ENCODE peak calls at places on chromosomes 6 and 20, in seven cellular contexts. One of them, this sample, is unnamed.

GRCh38 chr6:108835218-108835850 is 12.9 kb upstream of the ARMC2 start:
- DNase-seq in HL-60: peak; percentile 75
- DNase-seq in sigmoid colon: peak; percentile 94
- DNase-seq in kidney: peak; percentile 92
- DNase-seq in ovary: peak; percentile 89
- DNase-seq in endothelial cell of umbilical vein: peak; percentile 82
- DNase-seq in ascending aorta: peak; percentile 58
- DNase-seq in this sample: peak; percentile 91

GRCh38 chr6:31837612-31838553 is 10.3 kb downstream of the HSPA1B start:
- DNase-seq in HL-60: peak; percentile 61
- DNase-seq in sigmoid colon: no peak
- DNase-seq in kidney: peak; percentile 22
- DNase-seq in ovary: no peak
- DNase-seq in endothelial cell of umbilical vein: no peak
- DNase-seq in ascending aorta: no peak
- DNase-seq in this sample: no peak

GRCh38 chr6:144217797-144218196 is 67.3 kb upstream of the UTRN start:
- DNase-seq in HL-60: no peak
- DNase-seq in sigmoid colon: no peak
- DNase-seq in kidney: no peak
- DNase-seq in ovary: no peak
- DNase-seq in endothelial cell of umbilical vein: no peak
- DNase-seq in ascending aorta: no peak
- DNase-seq in this sample: no peak

GRCh38 chr20:2042400-2042799 is 48.5 kb upstream of the PDYN start:
- DNase-seq in HL-60: no peak
- DNase-seq in sigmoid colon: no peak
- DNase-seq in kidney: no peak
- DNase-seq in ovary: no peak
- DNase-seq in endothelial cell of umbilical vein: no peak
- DNase-seq in ascending aorta: no peak
- DNase-seq in this sample: no peak

GRCh38 chr6:3239110-3239830 is 11.8 kb upstream of the TUBB2B start:
- DNase-seq in HL-60: no peak
- DNase-seq in sigmoid colon: no peak
- DNase-seq in kidney: no peak
- DNase-seq in ovary: no peak
- DNase-seq in endothelial cell of umbilical vein: no peak
- DNase-seq in ascending aorta: no peak
- DNase-seq in this sample: no peak

GRCh38 chr20:57079016-57080005 is 187.1 kb downstream of the BMP7 start:
- DNase-seq in HL-60: no peak
- DNase-seq in sigmoid colon: no peak
- DNase-seq in kidney: no peak
- DNase-seq in ovary: no peak
- DNase-seq in endothelial cell of umbilical vein: no peak
- DNase-seq in ascending aorta: no peak
- DNase-seq in this sample: no peak

GRCh38 chr20:3172933-3173581 is at the start of gene LZTS3:
- DNase-seq in HL-60: no peak
- DNase-seq in sigmoid colon: peak; percentile 92
- DNase-seq in kidney: peak; percentile 91
- DNase-seq in ovary: peak; percentile 88
- DNase-seq in endothelial cell of umbilical vein: peak; percentile 60
- DNase-seq in ascending aorta: no peak
- DNase-seq in this sample: peak; percentile 80

GRCh38 chr20:47187450-47188195 is 168.9 kb downstream of the ZMYND8 start:
- DNase-seq in HL-60: no peak
- DNase-seq in sigmoid colon: no peak
- DNase-seq in kidney: no peak
- DNase-seq in ovary: no peak
- DNase-seq in endothelial cell of umbilical vein: no peak
- DNase-seq in ascending aorta: no peak
- DNase-seq in this sample: no peak

GRCh38 chr20:9945406-9945805 is 89.4 kb upstream of the ANKEF1 start:
- DNase-seq in HL-60: no peak
- DNase-seq in sigmoid colon: no peak
- DNase-seq in kidney: no peak
- DNase-seq in ovary: no peak
- DNase-seq in endothelial cell of umbilical vein: no peak
- DNase-seq in ascending aorta: no peak
- DNase-seq in this sample: no peak

GRCh38 chr6:90274481-90275030 is 22.1 kb downstream of the BACH2 start:
- DNase-seq in HL-60: no peak
- DNase-seq in sigmoid colon: no peak
- DNase-seq in kidney: peak; percentile 73
- DNase-seq in ovary: no peak
- DNase-seq in endothelial cell of umbilical vein: no peak
- DNase-seq in ascending aorta: no peak
- DNase-seq in this sample: peak; percentile 43

GRCh38 chr6:111997863-111998191 is 56.1 kb upstream of the CCN6 start:
- DNase-seq in HL-60: no peak
- DNase-seq in sigmoid colon: peak; percentile 81
- DNase-seq in kidney: no peak
- DNase-seq in ovary: peak; percentile 37
- DNase-seq in endothelial cell of umbilical vein: no peak
- DNase-seq in ascending aorta: no peak
- DNase-seq in this sample: no peak

GRCh38 chr20:45377191-45377775 is 842 bp downstream of the TP53TG5 start:
- DNase-seq in HL-60: no peak
- DNase-seq in sigmoid colon: no peak
- DNase-seq in kidney: no peak
- DNase-seq in ovary: no peak
- DNase-seq in endothelial cell of umbilical vein: no peak
- DNase-seq in ascending aorta: no peak
- DNase-seq in this sample: peak; percentile 66

GRCh38 chr6:124446966-124447365 is 515.3 kb upstream of the RNF217 start:
- DNase-seq in HL-60: no peak
- DNase-seq in sigmoid colon: no peak
- DNase-seq in kidney: no peak
- DNase-seq in ovary: no peak
- DNase-seq in endothelial cell of umbilical vein: no peak
- DNase-seq in ascending aorta: no peak
- DNase-seq in this sample: no peak

GRCh38 chr6:5004373-5005037 is 668 bp upstream of the RPP40 start:
- DNase-seq in HL-60: peak; percentile 36
- DNase-seq in sigmoid colon: no peak
- DNase-seq in kidney: no peak
- DNase-seq in ovary: no peak
- DNase-seq in endothelial cell of umbilical vein: no peak
- DNase-seq in ascending aorta: no peak
- DNase-seq in this sample: no peak

GRCh38 chr6:16523550-16524379 is 237.5 kb downstream of the ATXN1 start:
- DNase-seq in HL-60: no peak
- DNase-seq in sigmoid colon: no peak
- DNase-seq in kidney: no peak
- DNase-seq in ovary: no peak
- DNase-seq in endothelial cell of umbilical vein: peak; percentile 95
- DNase-seq in ascending aorta: no peak
- DNase-seq in this sample: no peak

GRCh38 chr6:26224940-26225847 is 138.0 kb downstream of the HFE start:
- DNase-seq in HL-60: no peak
- DNase-seq in sigmoid colon: no peak
- DNase-seq in kidney: no peak
- DNase-seq in ovary: no peak
- DNase-seq in endothelial cell of umbilical vein: peak; percentile 89
- DNase-seq in ascending aorta: no peak
- DNase-seq in this sample: no peak

GRCh38 chr6:141077355-141078333 is 1055.1 kb upstream of the GJE1 start:
- DNase-seq in HL-60: no peak
- DNase-seq in sigmoid colon: no peak
- DNase-seq in kidney: no peak
- DNase-seq in ovary: peak; percentile 16
- DNase-seq in endothelial cell of umbilical vein: no peak
- DNase-seq in ascending aorta: no peak
- DNase-seq in this sample: no peak

GRCh38 chr6:140059947-140060346 is 685.5 kb upstream of the CITED2 start:
- DNase-seq in HL-60: no peak
- DNase-seq in sigmoid colon: no peak
- DNase-seq in kidney: no peak
- DNase-seq in ovary: no peak
- DNase-seq in endothelial cell of umbilical vein: no peak
- DNase-seq in ascending aorta: no peak
- DNase-seq in this sample: no peak

GRCh38 chr6:156840136-156840535 is 63.0 kb downstream of the ARID1B start:
- DNase-seq in HL-60: no peak
- DNase-seq in sigmoid colon: no peak
- DNase-seq in kidney: no peak
- DNase-seq in ovary: no peak
- DNase-seq in endothelial cell of umbilical vein: peak; percentile 38
- DNase-seq in ascending aorta: no peak
- DNase-seq in this sample: no peak

GRCh38 chr20:63635431-63636141 is 8.7 kb upstream of the GMEB2 start:
- DNase-seq in HL-60: no peak
- DNase-seq in sigmoid colon: no peak
- DNase-seq in kidney: peak; percentile 79
- DNase-seq in ovary: no peak
- DNase-seq in endothelial cell of umbilical vein: no peak
- DNase-seq in ascending aorta: no peak
- DNase-seq in this sample: peak; percentile 69
- H3K27ac ChIP-seq in HL-60: peak overlapping the region; percentile 97
- H3K27ac ChIP-seq in sigmoid colon: no peak overlapping the region
- H3K27ac ChIP-seq in kidney: no peak overlapping the region
- H3K27ac ChIP-seq in ovary: no peak overlapping the region
- H3K27ac ChIP-seq in endothelial cell of umbilical vein: no peak overlapping the region
- H3K27ac ChIP-seq in ascending aorta: no peak overlapping the region
- H3K27ac ChIP-seq in this sample: peak overlapping the region; percentile 72

GRCh38 chr6:137475103-137475502 is 19.1 kb downstream of the OLIG3 start:
- DNase-seq in HL-60: no peak
- DNase-seq in sigmoid colon: no peak
- DNase-seq in kidney: no peak
- DNase-seq in ovary: no peak
- DNase-seq in endothelial cell of umbilical vein: no peak
- DNase-seq in ascending aorta: no peak
- DNase-seq in this sample: no peak
- TF ChIP-seq CTCF in HL-60: no peak
- TF ChIP-seq CTCF in sigmoid colon: no peak
- TF ChIP-seq CTCF in kidney: no peak
- TF ChIP-seq CTCF in ovary: no peak
- TF ChIP-seq CTCF in endothelial cell of umbilical vein: no peak
- TF ChIP-seq CTCF in ascending aorta: no peak
- TF ChIP-seq CTCF in this sample: no peak

GRCh38 chr6:151242420-151242841 is 2.7 kb downstream of the AKAP12 start:
- DNase-seq in HL-60: no peak
- DNase-seq in sigmoid colon: peak; percentile 75
- DNase-seq in kidney: no peak
- DNase-seq in ovary: peak; percentile 42
- DNase-seq in endothelial cell of umbilical vein: no peak
- DNase-seq in ascending aorta: no peak
- DNase-seq in this sample: no peak
- H3K4me3 ChIP-seq in HL-60: no peak overlapping the region
- H3K4me3 ChIP-seq in sigmoid colon: peak overlapping the region; percentile 98
- H3K4me3 ChIP-seq in kidney: peak overlapping the region; percentile 64
- H3K4me3 ChIP-seq in ovary: peak overlapping the region; percentile 66
- H3K4me3 ChIP-seq in endothelial cell of umbilical vein: no peak overlapping the region
- H3K4me3 ChIP-seq in ascending aorta: peak overlapping the region; percentile 64
- H3K4me3 ChIP-seq in this sample: peak overlapping the region; percentile 75

GRCh38 chr20:50410343-50410742 is 99.8 kb upstream of the PTPN1 start:
- DNase-seq in HL-60: no peak
- DNase-seq in sigmoid colon: no peak
- DNase-seq in kidney: peak; percentile 32
- DNase-seq in ovary: no peak
- DNase-seq in endothelial cell of umbilical vein: no peak
- DNase-seq in ascending aorta: no peak
- DNase-seq in this sample: no peak
- H3K27ac ChIP-seq in HL-60: no peak overlapping the region
- H3K27ac ChIP-seq in sigmoid colon: peak overlapping the region; percentile 67
- H3K27ac ChIP-seq in kidney: no peak overlapping the region
- H3K27ac ChIP-seq in ovary: no peak overlapping the region
- H3K27ac ChIP-seq in endothelial cell of umbilical vein: no peak overlapping the region
- H3K27ac ChIP-seq in ascending aorta: no peak overlapping the region
- H3K27ac ChIP-seq in this sample: peak overlapping the region; percentile 15

DNA sequence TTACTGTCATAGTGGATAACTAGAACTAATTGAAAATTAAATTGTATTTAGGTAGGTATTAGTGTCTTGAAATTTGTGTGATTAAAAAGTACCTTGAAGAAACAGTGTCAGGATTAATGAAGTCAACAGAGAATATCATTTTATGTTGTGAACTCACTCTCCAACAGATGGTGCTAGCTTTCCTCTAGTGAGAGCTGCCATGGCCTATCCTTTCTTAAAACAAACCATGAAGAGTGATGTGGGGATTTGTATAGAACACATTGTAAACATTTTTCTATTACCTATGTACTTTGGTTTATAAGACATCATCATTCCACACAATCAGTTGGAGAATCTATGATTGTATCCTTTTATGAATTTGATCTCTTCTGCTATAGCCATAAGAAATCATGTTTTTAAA is 4.8 kb upstream of the SRSF12 start:
- DNase-seq in HL-60: no peak
- DNase-seq in sigmoid colon: no peak
- DNase-seq in kidney: no peak
- DNase-seq in ovary: no peak
- DNase-seq in endothelial cell of umbilical vein: peak; percentile 52
- DNase-seq in ascending aorta: no peak
- DNase-seq in this sample: no peak
- TF ChIP-seq CTCF in HL-60: peak; percentile 31
- TF ChIP-seq CTCF in sigmoid colon: peak; percentile 20
- TF ChIP-seq CTCF in kidney: peak; percentile 50
- TF ChIP-seq CTCF in ovary: no peak
- TF ChIP-seq CTCF in endothelial cell of umbilical vein: peak; percentile 31
- TF ChIP-seq CTCF in ascending aorta: no peak
- TF ChIP-seq CTCF in this sample: peak; percentile 15

GRCh38 chr6:33321227-33321626 is 3.7 kb upstream of the ZBTB22 start:
- DNase-seq in HL-60: no peak
- DNase-seq in sigmoid colon: no peak
- DNase-seq in kidney: no peak
- DNase-seq in ovary: no peak
- DNase-seq in endothelial cell of umbilical vein: no peak
- DNase-seq in ascending aorta: no peak
- DNase-seq in this sample: no peak
- H3K4me3 ChIP-seq in HL-60: no peak overlapping the region
- H3K4me3 ChIP-seq in sigmoid colon: no peak overlapping the region
- H3K4me3 ChIP-seq in kidney: no peak overlapping the region
- H3K4me3 ChIP-seq in ovary: no peak overlapping the region
- H3K4me3 ChIP-seq in endothelial cell of umbilical vein: no peak overlapping the region
- H3K4me3 ChIP-seq in ascending aorta: peak overlapping the region; percentile 85
- H3K4me3 ChIP-seq in this sample: peak overlapping the region; percentile 71

DNA sequence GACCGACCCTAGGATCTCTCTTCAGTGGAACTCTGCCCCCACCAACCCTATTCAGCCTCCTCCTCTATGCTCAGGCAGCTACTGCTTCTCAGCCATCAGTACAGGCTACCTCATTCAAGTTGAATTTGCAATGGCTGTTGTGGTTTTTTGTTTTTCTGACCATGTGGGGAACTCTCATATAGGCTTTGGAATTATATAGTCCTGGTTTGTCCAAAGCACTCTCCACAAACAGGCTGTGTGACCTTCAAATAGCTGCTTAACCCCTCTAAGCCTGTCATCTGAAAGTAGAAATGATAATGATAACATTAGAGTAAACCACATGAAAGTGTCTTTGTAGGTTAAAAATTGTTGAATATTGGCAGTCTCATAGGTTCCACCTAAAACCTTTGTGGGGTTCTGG is 80.3 kb downstream of the UNC5CL start:
- DNase-seq in HL-60: no peak
- DNase-seq in sigmoid colon: no peak
- DNase-seq in kidney: no peak
- DNase-seq in ovary: no peak
- DNase-seq in endothelial cell of umbilical vein: no peak
- DNase-seq in ascending aorta: no peak
- DNase-seq in this sample: no peak
- H3K27ac ChIP-seq in HL-60: no peak overlapping the region
- H3K27ac ChIP-seq in sigmoid colon: no peak overlapping the region
- H3K27ac ChIP-seq in kidney: no peak overlapping the region
- H3K27ac ChIP-seq in ovary: no peak overlapping the region
- H3K27ac ChIP-seq in endothelial cell of umbilical vein: no peak overlapping the region
- H3K27ac ChIP-seq in ascending aorta: no peak overlapping the region
- H3K27ac ChIP-seq in this sample: no peak overlapping the region

This sample was measured in lower lobe of right lung.